ENCODE peak calls at places on chromosomes 7 and 10, in four cellular contexts. One of them, this sample, is unnamed.

GRCh38 chr10:69729326-69730048 is 72.2 kb upstream of the COL13A1 start:
- DNase-seq in HEK293T: no peak
- DNase-seq in HepG2: no peak
- DNase-seq in K562: no peak
- DNase-seq in this sample: no peak

GRCh38 chr7:38398725-38399321 is 125.4 kb upstream of the TARP start:
- DNase-seq in HEK293T: peak
- DNase-seq in HepG2: peak
- DNase-seq in K562: peak
- DNase-seq in this sample: peak

GRCh38 chr10:121527690-121528089 is 70.6 kb downstream of the FGFR2 start:
- DNase-seq in HEK293T: peak
- DNase-seq in HepG2: no peak
- DNase-seq in K562: no peak
- DNase-seq in this sample: no peak

GRCh38 chr10:69327463-69328345 is 49.4 kb downstream of the HK1 start:
- DNase-seq in HEK293T: no peak
- DNase-seq in HepG2: no peak
- DNase-seq in K562: no peak
- DNase-seq in this sample: no peak

GRCh38 chr10:83764681-83765080 is 374.6 kb upstream of the GHITM start:
- DNase-seq in HEK293T: no peak
- DNase-seq in HepG2: no peak
- DNase-seq in K562: no peak
- DNase-seq in this sample: no peak

GRCh38 chr7:14899065-14899464 is 3.5 kb downstream of the DGKB start:
- DNase-seq in HEK293T: no peak
- DNase-seq in HepG2: no peak
- DNase-seq in K562: no peak
- DNase-seq in this sample: no peak

GRCh38 chr7:40793132-40793531 is 658.3 kb downstream of the SUGCT start:
- DNase-seq in HEK293T: no peak
- DNase-seq in HepG2: no peak
- DNase-seq in K562: no peak
- DNase-seq in this sample: no peak

GRCh38 chr7:90692396-90692795 is 96.3 kb downstream of the CDK14 start:
- DNase-seq in HEK293T: no peak
- DNase-seq in HepG2: no peak
- DNase-seq in K562: no peak
- DNase-seq in this sample: no peak

GRCh38 chr7:130345106-130345505 is 490 bp downstream of the CPA5 start:
- DNase-seq in HEK293T: no peak
- DNase-seq in HepG2: no peak
- DNase-seq in K562: no peak
- DNase-seq in this sample: no peak

GRCh38 chr10:97454330-97455036 is 8.5 kb downstream of the ZDHHC16 start:
- DNase-seq in HEK293T: no peak
- DNase-seq in HepG2: no peak
- DNase-seq in K562: no peak
- DNase-seq in this sample: no peak

GRCh38 chr10:96606216-96606615 is 19.4 kb upstream of the TM9SF3 start:
- DNase-seq in HEK293T: no peak
- DNase-seq in HepG2: no peak
- DNase-seq in K562: no peak
- DNase-seq in this sample: no peak

GRCh38 chr10:74189999-74190421 is 39.0 kb downstream of the ADK start:
- DNase-seq in HEK293T: no peak
- DNase-seq in HepG2: peak
- DNase-seq in K562: no peak
- DNase-seq in this sample: no peak

GRCh38 chr7:44150466-44150832 is 9.3 kb upstream of the MYL7 start:
- DNase-seq in HEK293T: no peak
- DNase-seq in HepG2: no peak
- DNase-seq in K562: no peak
- DNase-seq in this sample: no peak

GRCh38 chr7:24325708-24326107 is 41.7 kb downstream of the NPY start:
- DNase-seq in HEK293T: no peak
- DNase-seq in HepG2: no peak
- DNase-seq in K562: no peak
- DNase-seq in this sample: no peak

GRCh38 chr10:70923696-70924095 is 35.3 kb upstream of the PCBD1 start:
- DNase-seq in HEK293T: no peak
- DNase-seq in HepG2: no peak
- DNase-seq in K562: no peak
- DNase-seq in this sample: no peak

GRCh38 chr7:137718360-137718759 is 128.4 kb downstream of the DGKI start:
- DNase-seq in HEK293T: no peak
- DNase-seq in HepG2: no peak
- DNase-seq in K562: no peak
- DNase-seq in this sample: no peak

DNA sequence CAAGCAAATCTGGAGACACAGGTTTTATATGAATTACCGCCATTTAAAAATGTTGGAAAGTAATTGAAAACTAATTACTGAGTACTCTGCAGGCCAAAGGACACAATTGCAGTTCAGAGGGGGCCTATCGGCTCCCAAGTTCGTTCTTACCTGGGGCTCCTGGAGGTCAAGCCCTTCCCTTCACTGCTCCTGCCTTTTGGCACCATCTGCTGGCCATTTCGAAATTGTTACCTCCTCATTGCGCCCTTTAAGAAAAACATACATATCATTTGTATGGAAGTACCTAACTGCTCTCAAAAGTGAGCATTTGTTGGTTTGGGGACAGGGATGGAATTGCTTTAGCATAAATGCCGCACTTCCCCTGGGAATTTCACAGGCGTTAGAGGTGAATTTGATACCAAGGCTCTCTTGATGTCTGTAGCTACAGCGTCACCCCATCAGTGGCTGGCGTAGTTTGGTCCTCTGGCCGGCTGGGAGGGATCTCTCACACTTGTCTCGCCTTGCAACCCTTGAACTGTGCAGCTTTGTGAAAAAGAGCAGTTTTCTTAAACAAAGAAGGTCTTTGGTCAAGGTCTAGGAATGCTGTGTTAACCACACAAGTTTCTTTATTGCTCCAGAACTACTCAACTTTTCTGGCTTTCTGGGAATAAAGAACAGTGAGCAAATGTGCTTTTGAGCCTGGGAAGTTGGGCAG is 219.9 kb downstream of the ARHGAP21 start:
- DNase-seq in HEK293T: peak
- DNase-seq in HepG2: peak
- DNase-seq in K562: peak
- DNase-seq in this sample: peak
- TF ChIP-seq ELF4 in HEK293T: no peak
- TF ChIP-seq ELF4 in HepG2: no peak
- TF ChIP-seq ELF4 in K562: no peak
- TF ChIP-seq ELF4 in this sample: no peak

GRCh38 chr10:31939797-31940708 is 11.4 kb upstream of the ARHGAP12 start:
- DNase-seq in HEK293T: no peak
- DNase-seq in HepG2: no peak
- DNase-seq in K562: no peak
- DNase-seq in this sample: no peak

GRCh38 chr10:31937371-31937770 is 8.7 kb upstream of the ARHGAP12 start:
- DNase-seq in HEK293T: no peak
- DNase-seq in HepG2: no peak
- DNase-seq in K562: no peak
- DNase-seq in this sample: no peak

GRCh38 chr10:31935678-31936077 is 7.0 kb upstream of the ARHGAP12 start:
- DNase-seq in HEK293T: no peak
- DNase-seq in HepG2: no peak
- DNase-seq in K562: no peak
- DNase-seq in this sample: no peak

GRCh38 chr10:31936086-31936485 is 7.5 kb upstream of the ARHGAP12 start:
- DNase-seq in HEK293T: no peak
- DNase-seq in HepG2: no peak
- DNase-seq in K562: no peak
- DNase-seq in this sample: no peak

DNA sequence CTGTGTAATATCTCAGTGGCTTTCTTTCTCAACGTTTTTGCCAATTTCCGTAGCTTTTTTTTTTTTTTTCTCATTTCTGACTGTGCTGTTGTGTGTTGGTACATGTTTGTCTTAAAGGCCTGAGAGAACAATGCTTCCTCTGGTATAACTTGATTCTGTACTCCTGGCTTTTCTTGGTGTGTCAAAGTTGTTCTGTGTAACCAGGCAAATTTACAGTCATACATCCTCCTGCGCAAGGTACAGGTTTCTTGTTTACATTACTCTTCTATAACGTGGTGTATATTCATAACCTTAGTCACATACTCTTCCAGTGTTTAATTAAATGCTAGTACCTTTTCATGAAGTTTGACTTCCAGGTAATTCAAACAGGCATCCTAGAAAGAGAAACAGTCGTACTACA is 8.3 kb upstream of the ARHGAP12 start:
- DNase-seq in HEK293T: no peak
- DNase-seq in HepG2: peak
- DNase-seq in K562: no peak
- DNase-seq in this sample: no peak
- TF ChIP-seq ELF4 in HEK293T: no peak
- TF ChIP-seq ELF4 in HepG2: no peak
- TF ChIP-seq ELF4 in K562: no peak
- TF ChIP-seq ELF4 in this sample: no peak

GRCh38 chr7:29192811-29193210 is 1.8 kb upstream of the CHN2 start:
- DNase-seq in HEK293T: no peak
- DNase-seq in HepG2: no peak
- DNase-seq in K562: no peak
- DNase-seq in this sample: no peak

GRCh38 chr7:29193316-29194205 is 1.0 kb upstream of the CHN2 start:
- DNase-seq in HEK293T: no peak
- DNase-seq in HepG2: no peak
- DNase-seq in K562: no peak
- DNase-seq in this sample: peak

GRCh38 chr7:29190349-29191045 is 4.1 kb upstream of the CHN2 start:
- DNase-seq in HEK293T: no peak
- DNase-seq in HepG2: peak
- DNase-seq in K562: no peak
- DNase-seq in this sample: no peak

GRCh38 chr7:29192284-29192683 is 2.3 kb upstream of the CHN2 start:
- DNase-seq in HEK293T: no peak
- DNase-seq in HepG2: no peak
- DNase-seq in K562: no peak
- DNase-seq in this sample: no peak

GRCh38 chr7:29189743-29190201 is 4.8 kb upstream of the CHN2 start:
- DNase-seq in HEK293T: peak
- DNase-seq in HepG2: peak
- DNase-seq in K562: peak
- DNase-seq in this sample: peak
- TF ChIP-seq ELF4 in HEK293T: no peak
- TF ChIP-seq ELF4 in HepG2: no peak
- TF ChIP-seq ELF4 in K562: no peak
- TF ChIP-seq ELF4 in this sample: no peak

GRCh38 chr7:70043139-70043538 is 444.9 kb downstream of the AUTS2 start:
- DNase-seq in HEK293T: no peak
- DNase-seq in HepG2: no peak
- DNase-seq in K562: no peak
- DNase-seq in this sample: no peak

GRCh38 chr7:70044064-70044463 is 445.8 kb downstream of the AUTS2 start:
- DNase-seq in HEK293T: peak
- DNase-seq in HepG2: no peak
- DNase-seq in K562: no peak
- DNase-seq in this sample: peak

GRCh38 chr7:70044525-70044924 is 446.2 kb downstream of the AUTS2 start:
- DNase-seq in HEK293T: no peak
- DNase-seq in HepG2: no peak
- DNase-seq in K562: no peak
- DNase-seq in this sample: no peak

GRCh38 chr7:70040971-70041766 is 442.9 kb downstream of the AUTS2 start:
- DNase-seq in HEK293T: no peak
- DNase-seq in HepG2: no peak
- DNase-seq in K562: no peak
- DNase-seq in this sample: no peak

DNA sequence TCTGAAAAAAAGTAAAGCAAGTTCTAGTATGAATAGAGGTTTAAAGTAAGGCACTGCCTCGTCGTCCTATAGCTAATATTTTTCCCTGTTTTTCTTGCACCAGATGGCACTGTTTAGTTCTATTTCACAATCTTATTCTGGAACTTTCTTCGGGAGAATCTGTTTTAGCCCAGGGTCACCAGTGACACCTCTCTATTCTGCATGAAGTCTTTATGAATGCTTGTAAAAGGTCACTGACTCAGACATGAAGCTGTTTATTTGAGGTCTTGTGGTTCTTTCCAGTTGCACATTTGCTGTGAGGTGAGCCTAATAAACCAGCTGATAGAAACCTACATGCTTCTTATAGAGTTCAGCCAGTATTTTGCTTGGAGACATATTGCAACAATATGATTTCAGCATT is 444.3 kb downstream of the AUTS2 start:
- DNase-seq in HEK293T: no peak
- DNase-seq in HepG2: no peak
- DNase-seq in K562: no peak
- DNase-seq in this sample: no peak
- TF ChIP-seq ELF4 in HEK293T: no peak
- TF ChIP-seq ELF4 in HepG2: no peak
- TF ChIP-seq ELF4 in K562: no peak
- TF ChIP-seq ELF4 in this sample: no peak

DNA sequence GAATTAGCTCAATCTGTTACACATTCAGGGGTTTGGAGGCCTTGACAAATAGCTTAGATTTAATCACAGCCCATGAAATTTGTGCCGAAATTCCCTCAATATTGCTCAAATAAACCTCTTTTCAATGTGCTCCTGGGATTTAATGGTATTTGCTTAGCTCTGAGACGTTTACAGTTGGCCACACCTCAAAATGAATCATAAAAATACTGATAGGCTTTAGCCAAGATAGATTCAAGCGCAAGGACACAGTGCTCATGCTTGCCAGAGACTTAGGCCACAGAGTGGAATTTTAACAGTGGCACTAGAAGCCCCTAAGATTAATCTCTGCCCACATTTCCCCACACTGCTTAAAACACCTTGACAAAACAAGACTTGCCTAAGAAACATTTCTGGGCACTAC is 2.3 kb upstream of the SEMA3C start:
- DNase-seq in HEK293T: no peak
- DNase-seq in HepG2: no peak
- DNase-seq in K562: no peak
- DNase-seq in this sample: no peak
- TF ChIP-seq ELF4 in HEK293T: no peak
- TF ChIP-seq ELF4 in HepG2: no peak
- TF ChIP-seq ELF4 in K562: no peak
- TF ChIP-seq ELF4 in this sample: no peak